ENCODE peak calls at places on chromosomes 16 and 17, in five cellular contexts. S is prostate gland, W is GM12878, D is AG09309, O is nephron progenitor cell. M is an unnamed sample.

GRCh38 chr16:54280751-54281150 is 5.8 kb downstream of the IRX3 start:
- DNase-seq in D (no peak), W (no peak), O (no peak), S (no peak), M (no peak)

GRCh38 chr16:85002099-85002541 is 9.2 kb downstream of the ZDHHC7 start:
- DNase-seq in O (no peak), S (peak; percentile 65), D (no peak), W (no peak), M (no peak)

GRCh38 chr17:59342681-59343127 is 11.2 kb downstream of the YPEL2 start:
- DNase-seq in W (no peak), S (no peak), O (no peak), D (no peak), M (no peak)

GRCh38 chr17:34154916-34155730 is 100.0 kb upstream of the CCL2 start:
- DNase-seq in O (no peak), S (no peak), W (no peak), D (no peak), M (no peak)

GRCh38 chr17:59193463-59193862 is 16.4 kb upstream of the SMG8 start:
- DNase-seq in D (no peak), S (no peak), O (no peak), W (no peak), M (no peak)

GRCh38 chr17:80082403-80083135 is 18.8 kb upstream of the GAA start:
- DNase-seq in O (peak; percentile 81), D (peak; percentile 42), W (no peak), S (peak; percentile 60), M (peak; percentile 27)

GRCh38 chr17:15966879-15967248 is 21.9 kb downstream of the ADORA2B start:
- DNase-seq in W (no peak), D (no peak), O (peak; percentile 23), S (no peak), M (no peak)

GRCh38 chr16:30875881-30876791 is 17.7 kb downstream of the BCL7C start:
- DNase-seq in W (peak; percentile 67), D (no peak), O (no peak), S (no peak), M (peak; percentile 75)

GRCh38 chr16:5045499-5046115 is 11.9 kb upstream of the NAGPA start:
- DNase-seq in D (no peak), O (no peak), S (no peak), W (no peak), M (no peak)

GRCh38 chr17:31869797-31870568 is 10.9 kb upstream of the COPRS start:
- DNase-seq in O (no peak), D (no peak), W (no peak), S (no peak), M (no peak)

GRCh38 chr16:85015481-85016177 is 4.3 kb upstream of the ZDHHC7 start:
- DNase-seq in D (no peak), W (no peak), S (no peak), O (no peak), M (no peak)